ENCODE peak calls at places on chromosomes 16 and 17, in nine cellular contexts. V is dorsolateral prefrontal cortex; A is H1; Q is fibroblast of the aortic adventitia; L is progenitor cell of endocrine pancreas; N is activated CD8-positive, alpha-beta T cell treated with anti-CD3 and anti-CD28 coated beads for 36 hours; W is CD4-positive, alpha-beta T cell; R is SK-N-SH; E is ovary. G is an unnamed sample.
A peak's percentile ranks its signal among the peaks of the same experiment; 100 is the strongest.

GRCh38 chr16:19876501-19877059 is 8.1 kb downstream of the GPRC5B start:
- DNase-seq in L (no peak), W (no peak), N (no peak), V (no peak), R (no peak), A (no peak), Q (no peak), E (no peak), G (no peak)

GRCh38 chr16:64440421-64440831 is 681.4 kb downstream of the CDH11 start:
- DNase-seq in E (no peak), R (no peak), V (no peak), N (no peak), Q (peak; percentile 98), L (no peak), A (no peak), W (no peak), G (no peak)

GRCh38 chr17:19482571-19482970 is 51.1 kb upstream of the SLC47A1 start:
- DNase-seq in V (no peak), R (no peak), W (no peak), A (no peak), N (no peak), L (no peak), Q (peak; percentile 76), E (no peak), G (no peak)

GRCh38 chr17:55448681-55449080 is 27.0 kb upstream of the MMD start:
- DNase-seq in R (no peak), V (no peak), W (no peak), E (no peak), A (no peak), N (no peak), L (no peak), Q (peak; percentile 54), G (no peak)

GRCh38 chr17:30532871-30533270 is 55.7 kb downstream of the GOSR1 start:
- DNase-seq in L (no peak), W (no peak), E (no peak), Q (no peak), N (no peak), A (no peak), R (no peak), V (no peak), G (no peak)

GRCh38 chr17:10516638-10517037 is 1.7 kb downstream of the MYH1 start:
- DNase-seq in L (no peak), V (no peak), Q (no peak), N (no peak), W (no peak), E (no peak), A (no peak), R (no peak), G (no peak)

GRCh38 chr17:79942591-79943353 is 92.9 kb downstream of the TBC1D16 start:
- DNase-seq in Q (no peak), W (no peak), L (no peak), R (no peak), A (no peak), N (peak; percentile 71), V (no peak), E (peak; percentile 67), G (peak; percentile 78)

GRCh38 chr17:69763503-69763902 is 311.5 kb upstream of the KCNJ16 start:
- DNase-seq in L (no peak), V (no peak), Q (peak; percentile 37), A (no peak), R (no peak), N (no peak), E (no peak), W (no peak), G (no peak)

DNA sequence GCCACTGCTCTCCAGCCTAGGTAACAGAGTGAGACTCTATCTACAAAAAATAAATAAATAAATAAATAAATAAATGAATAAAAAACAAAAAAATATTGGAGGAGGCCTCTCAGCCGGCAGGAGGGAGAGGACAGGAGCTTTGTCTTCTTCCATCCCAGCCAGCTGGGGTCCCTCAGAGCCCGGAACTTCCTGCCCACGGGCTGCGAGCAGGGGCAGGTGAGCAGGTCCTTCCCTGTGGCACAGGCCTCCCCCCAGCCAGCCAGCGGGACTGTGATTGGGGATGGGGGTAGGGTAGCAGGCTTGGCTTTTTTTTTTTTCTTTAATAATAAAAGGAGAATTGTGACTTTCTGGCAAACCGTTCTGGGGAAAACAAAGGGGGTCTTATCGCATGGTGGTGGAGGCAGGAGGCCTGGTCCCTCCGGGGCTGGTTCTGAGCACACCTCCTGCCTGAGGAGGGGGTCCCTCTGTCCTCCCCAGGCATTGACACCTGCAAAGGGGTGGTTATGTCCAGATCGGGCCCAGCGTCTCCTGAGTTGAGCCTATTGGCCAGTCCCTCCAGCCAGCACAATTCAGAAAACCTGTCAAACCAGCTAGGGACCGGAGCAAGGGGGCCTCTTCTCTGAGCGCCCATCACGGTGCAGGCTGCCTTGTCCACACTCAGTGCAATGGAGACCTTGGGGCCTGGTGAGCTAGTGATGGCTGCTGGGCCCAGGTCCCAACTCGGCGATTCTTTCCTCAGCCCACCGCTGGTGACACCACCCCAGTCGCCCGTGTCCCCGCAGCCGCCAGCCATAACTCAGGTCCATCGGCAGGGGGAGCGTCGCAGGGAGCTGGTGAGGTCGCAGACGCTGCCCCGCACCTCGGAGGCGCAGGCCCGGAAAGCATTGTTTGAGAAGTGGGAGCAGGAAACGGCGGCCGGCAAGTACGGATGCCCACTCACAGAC is 10.3 kb downstream of the SMTNL2 start:
- DNase-seq in R (peak; percentile 68), L (peak; percentile 46), N (peak; percentile 64), Q (no peak), V (no peak), A (no peak), E (no peak), W (peak; percentile 13), G (no peak)
- TF ChIP-seq CTCF in R (no peak), L (peak; percentile 62), N (peak; percentile 69), Q (no peak), V (no peak), A (peak; percentile 57), E (no peak), W (peak; percentile 34), G (peak; percentile 47)

GRCh38 chr17:4155980-4156620 is 13.1 kb downstream of the CYB5D2 start:
- DNase-seq in E (no peak), Q (no peak), N (no peak), R (no peak), W (no peak), L (no peak), V (no peak), A (no peak), G (no peak)

GRCh38 chr17:4157618-4158333 is 14.8 kb downstream of the CYB5D2 start:
- DNase-seq in L (no peak), V (no peak), Q (no peak), W (no peak), A (no peak), N (no peak), R (no peak), E (no peak), G (no peak)

GRCh38 chr17:4159761-4160160 is 16.8 kb downstream of the CYB5D2 start:
- DNase-seq in E (no peak), V (no peak), L (no peak), R (no peak), Q (no peak), A (no peak), N (no peak), W (no peak), G (no peak)

GRCh38 chr17:4154201-4154600 is 11.2 kb downstream of the CYB5D2 start:
- DNase-seq in R (no peak), L (no peak), Q (no peak), V (no peak), E (no peak), W (no peak), N (no peak), A (no peak), G (no peak)

DNA sequence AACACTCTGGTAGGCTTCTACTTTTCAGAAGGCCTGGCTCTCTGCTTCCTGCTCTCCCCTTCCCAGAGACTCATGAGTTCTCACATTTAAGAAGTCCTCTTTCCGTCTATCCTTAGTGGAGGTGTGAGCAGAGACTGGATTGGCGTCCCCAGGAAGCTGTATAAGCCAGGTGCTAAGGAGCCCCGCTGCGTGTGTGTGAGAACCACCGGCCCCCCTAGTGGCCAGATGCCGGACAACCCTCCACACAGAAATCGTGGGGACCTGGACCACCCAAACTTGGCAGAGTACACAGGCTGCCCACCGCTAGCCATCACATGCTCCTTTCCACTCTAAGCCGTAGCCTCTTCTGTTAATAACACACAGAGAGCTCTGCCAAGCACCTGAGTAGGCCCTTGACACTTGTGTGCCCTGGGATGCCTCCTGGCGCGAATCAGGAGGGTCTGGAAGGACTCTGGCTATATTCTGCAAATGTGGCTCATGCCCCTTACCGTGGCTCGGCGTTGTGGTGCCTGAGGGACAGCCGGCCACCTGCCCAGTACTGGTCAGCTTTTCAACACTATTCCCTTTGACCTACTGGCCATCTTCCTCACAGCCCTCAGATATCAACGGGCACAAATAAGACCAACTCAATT is 13.9 kb downstream of the CYB5D2 start:
- DNase-seq in N (no peak), A (no peak), V (no peak), W (no peak), R (no peak), E (no peak), L (no peak), Q (no peak), G (no peak)
- TF ChIP-seq CTCF in N (no peak), A (peak; percentile 45), V (no peak), W (no peak), R (peak; percentile 38), E (no peak), L (peak; percentile 39), Q (no peak), G (peak; percentile 26)

GRCh38 chr16:87697256-87697655 is 68.5 kb downstream of the KLHDC4 start:
- DNase-seq in W (no peak), V (no peak), L (no peak), Q (no peak), E (no peak), R (no peak), N (no peak), A (no peak), G (no peak)

GRCh38 chr16:87698241-87698640 is 67.5 kb downstream of the KLHDC4 start:
- DNase-seq in V (no peak), A (no peak), E (no peak), L (no peak), W (no peak), R (no peak), Q (no peak), N (peak; percentile 12), G (no peak)

GRCh38 chr16:87696796-87697195 is 69.0 kb downstream of the KLHDC4 start:
- DNase-seq in N (no peak), L (no peak), W (no peak), E (no peak), R (no peak), V (no peak), A (no peak), Q (no peak), G (no peak)

GRCh38 chr16:87698676-87699179 is 67.1 kb downstream of the KLHDC4 start:
- DNase-seq in R (no peak), N (no peak), L (no peak), W (no peak), A (no peak), E (no peak), V (no peak), Q (no peak), G (no peak)

DNA sequence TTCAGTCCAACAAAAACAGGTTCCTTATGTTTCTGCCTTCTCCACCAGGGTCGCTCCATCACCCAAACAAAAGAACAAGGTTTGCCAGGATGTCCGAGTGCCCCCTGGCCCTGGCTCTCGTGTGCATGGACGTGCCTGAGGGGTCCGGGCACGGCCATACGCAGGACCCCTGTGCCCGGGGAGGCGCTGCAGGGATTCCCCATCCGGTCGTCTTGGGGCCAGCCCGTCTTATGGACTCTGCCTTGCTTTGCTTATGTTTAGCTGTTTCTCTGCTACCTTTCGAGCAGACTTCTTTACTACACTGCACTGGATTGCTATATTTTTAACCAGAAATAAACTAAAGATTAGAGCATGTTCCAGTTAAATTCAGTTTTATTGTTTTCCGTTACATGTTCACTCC is 68.0 kb downstream of the KLHDC4 start:
- DNase-seq in E (no peak), R (no peak), V (no peak), L (no peak), N (no peak), A (no peak), Q (no peak), W (no peak), G (no peak)
- TF ChIP-seq CTCF in E (no peak), R (no peak), V (no peak), L (no peak), N (no peak), A (no peak), Q (no peak), W (no peak), G (no peak)

GRCh38 chr17:3815122-3815521 is 14.1 kb upstream of the ITGAE start:
- DNase-seq in R (no peak), W (no peak), V (no peak), L (no peak), N (no peak), Q (no peak), E (no peak), A (no peak), G (no peak)

GRCh38 chr17:3817851-3818605 is 17.0 kb upstream of the ITGAE start:
- DNase-seq in W (no peak), R (no peak), V (no peak), L (no peak), N (no peak), E (no peak), Q (no peak), A (no peak), G (no peak)

GRCh38 chr17:3813171-3813570 is 12.2 kb upstream of the ITGAE start:
- DNase-seq in E (no peak), Q (no peak), R (no peak), A (no peak), V (peak; percentile 25), N (no peak), W (no peak), L (no peak), G (no peak)

GRCh38 chr17:3814361-3814760 is 13.4 kb upstream of the ITGAE start:
- DNase-seq in W (no peak), L (no peak), V (no peak), N (no peak), Q (no peak), A (no peak), R (no peak), E (no peak), G (no peak)

GRCh38 chr17:3815925-3816324 is 14.9 kb upstream of the ITGAE start:
- DNase-seq in W (no peak), N (no peak), Q (no peak), A (no peak), L (no peak), R (no peak), V (no peak), E (no peak), G (no peak)
- TF ChIP-seq CTCF in W (no peak), N (no peak), Q (no peak), A (no peak), L (no peak), R (no peak), V (no peak), E (no peak), G (peak; percentile 29)

G was measured in chondrocyte.